ENCODE peak calls at places on chromosomes 1 and 21, in four cellular contexts. A is SK-N-SH, B is K562, U is HepG2. V is an unnamed sample.
A peak's percentile ranks its signal among the peaks of the same experiment; 100 is the strongest.

GRCh38 chr1:248841702-248842395 is 3.8 kb downstream of the ZNF672 start:
- DNase-seq in B (no peak), A (no peak), U (peak; percentile 42), V (peak; percentile 62)

GRCh38 chr1:160544647-160545046 is 21.6 kb upstream of the SLAMF6 start:
- DNase-seq in B (peak; percentile 46), U (no peak), A (peak; percentile 7), V (no peak)

GRCh38 chr1:153343811-153344717 is 4.6 kb downstream of the PGLYRP4 start:
- DNase-seq in A (no peak), U (no peak), B (peak; percentile 70), V (no peak)

GRCh38 chr1:160748182-160748876 is 9.3 kb downstream of the SLAMF7 start:
- DNase-seq in B (peak; percentile 27), A (no peak), U (no peak), V (no peak)

GRCh38 chr21:44752701-44753235 is 41.4 kb upstream of the TSPEAR start:
- DNase-seq in U (no peak), B (no peak), A (no peak), V (peak; percentile 5)

GRCh38 chr1:158035014-158035413 is 41.6 kb downstream of the KIRREL1 start:
- DNase-seq in U (no peak), A (no peak), B (no peak), V (no peak)

GRCh38 chr1:7582439-7582972 is 188.6 kb upstream of the VAMP3 start:
- DNase-seq in U (no peak), B (no peak), A (no peak), V (no peak)

GRCh38 chr1:92784051-92784638 is 763 bp downstream of the EVI5 start:
- DNase-seq in B (peak; percentile 20), U (peak; percentile 9), A (no peak), V (no peak)

GRCh38 chr1:171983584-171983983 is 142.3 kb downstream of the DNM3 start:
- DNase-seq in A (no peak), B (no peak), U (no peak), V (no peak)

GRCh38 chr21:39849014-39849655 is 18.1 kb upstream of the PCP4 start:
- DNase-seq in B (no peak), A (no peak), U (no peak), V (no peak)

GRCh38 chr1:89200668-89201488 is 2.1 kb upstream of the GBP4 start:
- DNase-seq in U (no peak), B (no peak), A (peak; percentile 65), V (no peak)

GRCh38 chr1:44676484-44677200 is 2.1 kb downstream of the ARMH1 start:
- DNase-seq in U (no peak), B (no peak), A (no peak), V (no peak)

GRCh38 chr1:226447932-226448670 is 40.2 kb upstream of the PARP1 start:
- DNase-seq in B (no peak), A (no peak), U (no peak), V (no peak)

GRCh38 chr1:68600049-68600661 is 103.3 kb upstream of the DEPDC1 start:
- DNase-seq in B (no peak), A (peak; percentile 12), U (peak; percentile 3), V (peak; percentile 35)

GRCh38 chr21:30984897-30985296 is 53.4 kb downstream of the KRTAP19-8 start:
- DNase-seq in B (no peak), A (no peak), U (no peak), V (no peak)

GRCh38 chr1:101238681-101239094 is 1.9 kb downstream of the S1PR1 start:
- DNase-seq in U (peak; percentile 54), B (peak; percentile 78), A (peak; percentile 86), V (peak; percentile 93)

GRCh38 chr1:101236546-101237228 is at the start of gene S1PR1:
- DNase-seq in U (no peak), A (peak; percentile 78), B (no peak), V (peak; percentile 83)

GRCh38 chr1:101239095-101240040 is 2.5 kb downstream of the S1PR1 start:
- DNase-seq in B (no peak), U (no peak), A (no peak), V (no peak)

GRCh38 chr1:101237229-101237837 is 514 bp downstream of the S1PR1 start:
- DNase-seq in U (no peak), B (no peak), A (peak; percentile 39), V (no peak)

DNA sequence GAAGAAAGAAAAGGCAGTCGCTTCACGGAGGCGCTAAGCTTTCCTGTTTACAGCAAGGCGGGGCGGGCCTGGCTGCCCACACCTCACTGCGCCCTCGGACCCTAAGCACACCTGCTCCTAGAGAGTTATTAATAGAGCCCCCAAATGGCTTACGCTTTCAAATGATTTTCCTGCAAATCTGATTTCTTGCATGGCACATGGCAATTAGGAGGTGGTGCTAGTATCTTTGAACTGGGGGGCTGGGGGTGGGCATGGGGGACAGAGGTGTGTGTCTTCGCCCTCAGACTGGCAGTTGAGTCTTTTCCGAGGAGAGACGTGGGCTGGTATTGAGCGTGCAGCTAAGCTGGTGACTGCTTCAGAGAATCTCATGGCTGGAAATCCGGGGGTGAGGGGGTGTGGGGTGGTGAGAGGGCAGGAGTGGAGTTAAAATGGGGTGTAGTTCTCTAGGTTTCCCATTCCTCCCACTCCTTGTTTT is 1.3 kb downstream of the S1PR1 start:
- DNase-seq in B (no peak), U (no peak), A (no peak), V (peak; percentile 25)
- TF ChIP-seq FOXJ3 in B (no peak), U (no peak), A (no peak), V (no peak)

DNA sequence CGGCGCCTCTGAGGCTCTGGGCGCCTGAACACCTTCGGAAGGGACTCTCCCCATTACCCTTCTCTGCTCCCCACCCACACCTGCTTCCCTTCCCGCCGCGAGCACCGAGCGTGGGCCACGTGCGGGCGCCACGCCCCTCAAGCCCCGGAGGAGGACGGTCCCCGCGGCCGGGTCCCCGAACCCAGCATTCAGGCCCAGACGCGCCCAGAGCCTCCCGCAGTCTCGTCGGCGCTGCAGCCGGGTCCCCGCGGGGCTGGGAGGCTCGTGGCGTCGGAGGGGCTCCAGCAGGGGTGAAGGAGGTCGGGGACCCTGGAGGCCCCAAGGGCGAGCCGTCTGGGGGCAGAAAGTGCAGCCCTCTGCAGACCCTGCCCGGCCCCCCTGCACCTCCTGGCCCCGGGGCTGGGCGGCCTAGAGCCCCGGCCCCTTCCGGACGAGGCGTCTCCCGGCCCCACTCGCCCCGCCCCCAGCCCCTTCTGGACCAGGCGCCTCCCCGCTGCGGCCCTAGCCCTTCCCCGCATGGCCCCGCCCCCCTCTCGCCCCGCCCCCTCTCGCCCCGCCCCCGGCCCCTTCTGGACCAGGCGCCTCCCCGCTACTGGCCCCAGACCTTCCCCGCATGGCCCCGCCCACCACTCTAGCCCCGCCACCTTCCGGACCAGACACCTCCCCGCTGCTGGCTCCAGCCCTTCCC is 378 bp upstream of the SMIM1 start:
- DNase-seq in B (peak; percentile 100), A (peak; percentile 100), U (peak; percentile 83), V (peak; percentile 98)
- TF ChIP-seq FOXJ3 in B (no peak), A (no peak), U (no peak), V (no peak)

DNA sequence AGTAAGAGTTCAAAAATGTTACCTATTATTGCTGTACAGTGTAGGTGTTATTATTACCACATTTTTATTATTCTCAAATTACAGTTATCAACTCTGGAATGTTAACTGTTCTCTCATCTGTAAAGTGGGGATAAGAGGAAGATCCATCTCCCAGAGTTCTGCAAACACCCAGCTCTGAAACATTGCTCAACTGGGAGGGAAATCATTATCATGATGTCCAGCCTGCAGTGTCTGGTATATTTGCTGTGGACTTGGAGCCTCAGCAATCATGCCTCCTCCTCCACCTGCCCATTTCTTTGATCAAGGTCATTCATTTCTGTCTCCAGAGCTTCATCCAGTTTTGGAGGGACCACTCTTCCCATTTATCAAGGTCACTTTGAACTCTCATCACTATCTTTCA is 39.4 kb downstream of the C8A start:
- DNase-seq in A (no peak), U (no peak), B (no peak), V (no peak)
- TF ChIP-seq FOXJ3 in A (no peak), U (no peak), B (no peak), V (no peak)

DNA sequence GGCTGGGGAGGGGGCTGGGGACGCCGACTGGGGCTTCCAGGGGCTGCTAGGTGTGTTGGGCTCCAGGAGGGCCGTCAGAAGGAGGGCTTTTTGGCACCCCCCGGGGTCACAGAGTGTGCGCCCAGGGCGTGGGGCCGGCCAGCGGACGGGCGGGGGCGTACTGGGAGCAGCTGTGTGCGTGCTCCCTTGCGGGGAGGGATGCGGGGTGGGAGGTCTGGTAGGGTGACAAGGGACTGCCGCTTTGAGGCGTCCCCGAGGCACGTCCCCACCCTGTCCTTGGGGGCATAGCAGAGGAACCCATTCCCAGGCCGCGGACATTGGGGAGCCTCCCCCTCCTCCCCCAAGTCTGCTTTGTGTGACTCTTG is 1.1 kb downstream of the FOXO6 start:
- DNase-seq in B (no peak), A (no peak), U (no peak), V (peak; percentile 15)
- TF ChIP-seq FOXJ3 in B (no peak), A (no peak), U (no peak), V (no peak)

GRCh38 chr1:18320051-18320450 is 160.7 kb upstream of the KLHDC7A start:
- DNase-seq in B (no peak), U (no peak), A (peak; percentile 66), V (no peak)

GRCh38 chr1:18325151-18325550 is 155.6 kb upstream of the KLHDC7A start:
- DNase-seq in B (no peak), A (no peak), U (no peak), V (no peak)

GRCh38 chr1:18324246-18324645 is 156.5 kb upstream of the KLHDC7A start:
- DNase-seq in U (no peak), A (no peak), B (peak; percentile 68), V (peak; percentile 75)

GRCh38 chr1:18323259-18323658 is 157.5 kb upstream of the KLHDC7A start:
- DNase-seq in B (no peak), A (no peak), U (no peak), V (no peak)

GRCh38 chr1:18322353-18323032 is 158.2 kb upstream of the KLHDC7A start:
- DNase-seq in A (peak; percentile 58), B (peak; percentile 53), U (no peak), V (peak; percentile 66)
- TF ChIP-seq FOXJ3 in A (no peak), B (no peak), U (no peak), V (no peak)

DNA sequence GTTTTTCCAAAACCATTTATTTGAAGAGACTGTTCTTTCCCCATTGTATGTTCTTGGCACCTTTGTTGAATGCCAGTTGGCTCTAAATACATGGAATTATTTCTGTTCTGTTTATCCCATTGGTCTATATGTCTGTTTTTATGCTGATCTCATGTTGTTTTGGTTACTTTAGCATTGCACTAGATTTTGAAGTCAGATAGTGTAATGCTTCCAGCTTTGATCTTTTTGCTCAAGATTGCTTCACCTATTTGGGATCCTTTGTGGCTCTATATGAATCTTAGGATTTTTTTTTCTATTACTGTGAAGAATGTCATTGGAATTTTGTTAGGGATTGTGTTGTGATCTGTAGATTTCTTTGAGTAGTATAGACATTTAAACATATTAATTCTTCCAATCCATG is 139.2 kb upstream of the GPR52 start:
- DNase-seq in B (no peak), U (no peak), A (no peak), V (no peak)
- TF ChIP-seq FOXJ3 in B (no peak), U (no peak), A (no peak), V (no peak)

V was measured in WTC11.